ENCODE peak calls at places on chromosomes 11 and 22, in four cellular contexts. U is neural crest cell, B is iPS-NIHi11, Y is tibial artery. J is an unnamed sample.
A peak's percentile ranks its signal among the peaks of the same experiment; 100 is the strongest.

GRCh38 chr22:23137905-23138520 is 3.8 kb downstream of the RSPH14 start:
- DNase-seq in B (no peak), Y (no peak), U (no peak), J (no peak)

GRCh38 chr11:110121204-110121603 is 28.0 kb downstream of the ZC3H12C start:
- DNase-seq in B (no peak), Y (no peak), U (no peak), J (no peak)

GRCh38 chr11:12599408-12600143 is 74.6 kb upstream of the TEAD1 start:
- DNase-seq in B (peak; percentile 71), Y (peak; percentile 35), U (peak; percentile 56), J (peak; percentile 72)

GRCh38 chr11:3171931-3172560 is 6.9 kb upstream of the OSBPL5 start:
- DNase-seq in B (no peak), Y (no peak), U (no peak), J (no peak)

GRCh38 chr11:91497847-91498246 is 726.8 kb upstream of the FAT3 start:
- DNase-seq in U (no peak), B (no peak), Y (no peak), J (no peak)

GRCh38 chr11:18534230-18534629 is 7.5 kb upstream of the TSG101 start:
- DNase-seq in U (no peak), B (no peak), Y (no peak), J (no peak)

GRCh38 chr11:77397631-77398030 is 76.3 kb downstream of the PAK1 start:
- DNase-seq in Y (no peak), U (no peak), B (no peak), J (no peak)

GRCh38 chr22:38751422-38752346 is 4.1 kb downstream of the SUN2 start:
- DNase-seq in U (no peak), B (no peak), Y (peak; percentile 54), J (no peak)

GRCh38 chr22:49334976-49335375 is 492.7 kb downstream of the BRD1 start:
- DNase-seq in U (no peak), Y (no peak), B (no peak), J (peak; percentile 38)

GRCh38 chr11:49202287-49202976 is 6.0 kb downstream of the FOLH1 start:
- DNase-seq in Y (no peak), B (no peak), U (no peak), J (no peak)

GRCh38 chr11:19872526-19873135 is 160.0 kb downstream of the NAV2 start:
- DNase-seq in U (no peak), Y (no peak), B (peak; percentile 63), J (no peak)

GRCh38 chr11:29527391-29527936 is 489.4 kb downstream of the KCNA4 start:
- DNase-seq in B (no peak), Y (no peak), U (no peak), J (no peak)

GRCh38 chr22:24414984-24415945 is 12.1 kb upstream of the ADORA2A start:
- DNase-seq in U (no peak), B (no peak), Y (no peak), J (no peak)

GRCh38 chr11:119691020-119691666 is 37.9 kb downstream of the NECTIN1 start:
- DNase-seq in Y (no peak), U (no peak), B (no peak), J (no peak)

GRCh38 chr11:104705475-104706195 is 192.6 kb downstream of the CASP12 start:
- DNase-seq in Y (peak; percentile 41), U (no peak), B (no peak), J (no peak)